ENCODE peak calls at places on chromosomes 13 and 19, in five cellular contexts. S is heart left ventricle, Q is left ventricle myocardium inferior, C is lung, T is body of pancreas. J is an unnamed sample. For H3K27me3, the result is how much of the 10 kb centered on the place peaks cover.

GRCh38 chr19:2721570-2722540 is 683 bp upstream of the DIRAS1 start:
- DNase-seq in S (peak), Q (no peak), C (no peak), T (no peak), J (no peak)

GRCh38 chr13:30179547-30180256 is 127.6 kb downstream of the KATNAL1 start:
- DNase-seq in S (no peak), Q (no peak), C (no peak), T (no peak), J (no peak)

GRCh38 chr19:8456064-8456463 is 11.3 kb downstream of the HNRNPM start:
- DNase-seq in S (no peak), Q (no peak), C (no peak), T (peak), J (no peak)

GRCh38 chr19:51071006-51071405 is 6.1 kb upstream of the KLK13 start:
- DNase-seq in S (no peak), Q (no peak), C (no peak), T (no peak), J (no peak)

GRCh38 chr19:5775668-5776309 is 8.8 kb downstream of the PRR22 start:
- DNase-seq in S (no peak), Q (no peak), C (no peak), T (peak), J (no peak)

GRCh38 chr19:38033658-38034150 is 126.7 kb downstream of the SIPA1L3 start:
- DNase-seq in S (no peak), Q (no peak), C (no peak), T (no peak), J (no peak)

GRCh38 chr19:36099166-36099785 is 11.7 kb upstream of the OVOL3 start:
- DNase-seq in S (no peak), Q (no peak), C (no peak), T (no peak), J (no peak)

GRCh38 chr19:38122402-38123093 is 101.5 kb downstream of the DPF1 start:
- DNase-seq in S (no peak), Q (no peak), C (no peak), T (peak), J (no peak)

GRCh38 chr13:113413178-113413897 is 40.0 kb downstream of the ADPRHL1 start:
- DNase-seq in S (peak), Q (no peak), C (no peak), T (no peak), J (no peak)

GRCh38 chr19:39823693-39824092 is 10.3 kb downstream of the DYRK1B start:
- DNase-seq in S (no peak), Q (no peak), C (no peak), T (no peak), J (no peak)

GRCh38 chr13:109156181-109156935 is 526.9 kb downstream of the MYO16 start:
- DNase-seq in S (peak), Q (peak), C (no peak), T (no peak), J (no peak)

GRCh38 chr19:19321143-19321577 is 531 bp downstream of the MAU2 start:
- DNase-seq in S (no peak), Q (no peak), C (no peak), T (no peak), J (no peak)

GRCh38 chr13:36224730-36225129 is 10.4 kb upstream of the SOHLH2 start:
- DNase-seq in S (no peak), Q (no peak), C (no peak), T (no peak), J (no peak)

GRCh38 chr13:28505543-28506135 is 10.7 kb upstream of the FLT1 start:
- DNase-seq in S (no peak), Q (no peak), C (no peak), T (no peak), J (no peak)

GRCh38 chr19:53192771-53193533 is at the start of gene ZNF665:
- DNase-seq in S (peak), Q (peak), C (peak), T (peak), J (peak)

GRCh38 chr13:66154981-66155380 is 1075.2 kb downstream of the PCDH9 start:
- DNase-seq in S (no peak), Q (no peak), C (no peak), T (no peak), J (no peak)

GRCh38 chr13:48000559-48001126 is 430 bp downstream of the SUCLA2 start:
- DNase-seq in S (peak), Q (no peak), C (peak), T (peak), J (no peak)

GRCh38 chr19:23318143-23318542 is 67.9 kb upstream of the ZNF724 start:
- DNase-seq in S (no peak), Q (no peak), C (no peak), T (no peak), J (no peak)

GRCh38 chr19:35714601-35715354 is 3.0 kb upstream of the KMT2B start:
- DNase-seq in S (no peak), Q (no peak), C (no peak), T (no peak), J (no peak)

GRCh38 chr13:24033527-24034302 is 126.8 kb upstream of the SPATA13 start:
- DNase-seq in S (no peak), Q (no peak), C (peak), T (peak), J (no peak)

DNA sequence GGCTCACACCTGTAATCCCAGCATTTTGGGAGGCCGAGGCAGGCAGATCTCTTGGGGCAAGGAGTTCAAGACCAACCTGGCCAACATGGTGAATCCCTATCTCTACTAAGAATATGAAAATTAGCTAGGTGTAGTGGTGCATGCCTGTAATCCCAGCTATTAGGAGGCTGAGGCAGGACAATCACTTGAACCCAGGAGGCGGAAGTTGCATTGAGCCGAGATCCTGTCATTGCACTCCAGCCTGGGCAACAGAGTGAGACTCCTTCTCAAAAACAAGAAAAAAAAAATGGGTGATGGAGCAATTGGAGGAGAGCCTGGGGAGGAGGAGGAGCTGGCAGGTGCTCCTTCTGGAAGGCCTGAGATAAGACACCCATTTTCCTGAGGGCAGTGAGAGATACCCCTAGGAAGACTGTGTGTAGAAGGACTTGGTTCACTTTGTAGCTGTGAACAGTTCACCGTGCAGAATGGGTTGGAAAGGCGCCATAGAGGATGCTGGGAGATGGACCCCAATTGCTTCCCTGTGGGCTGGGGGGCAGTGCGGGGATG is 8.7 kb upstream of the CARM1 start:
- DNase-seq in S (no peak), Q (no peak), C (no peak), T (no peak), J (no peak)
- H3K27me3 ChIP-seq in S (under half), Q (under half), C (under half), T (under half), J (under half)

DNA sequence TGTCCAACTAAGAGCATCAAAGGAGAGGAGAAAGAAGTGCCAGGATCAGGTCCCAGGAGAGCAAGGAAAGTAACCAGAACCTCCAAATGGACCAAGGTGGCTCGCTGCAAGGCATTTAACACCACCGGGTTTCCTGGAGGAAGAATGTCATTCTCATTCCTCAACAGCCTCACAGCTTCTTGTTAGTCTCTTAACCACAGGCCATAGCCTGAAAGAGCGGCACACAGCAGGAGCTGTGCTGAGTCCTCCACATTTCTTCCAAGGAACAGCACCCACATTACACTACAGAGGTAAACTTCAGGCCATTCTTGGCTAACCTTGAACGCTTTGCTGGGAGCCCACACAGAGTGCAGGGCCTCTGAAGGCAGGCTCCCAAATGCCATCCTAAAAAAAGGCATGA is 23.6 kb downstream of the DOCK9 start:
- DNase-seq in S (no peak), Q (no peak), C (no peak), T (no peak), J (no peak)
- H3K27me3 ChIP-seq in S (under half), Q (under half), C (under half), T (under half), J (under half)

DNA sequence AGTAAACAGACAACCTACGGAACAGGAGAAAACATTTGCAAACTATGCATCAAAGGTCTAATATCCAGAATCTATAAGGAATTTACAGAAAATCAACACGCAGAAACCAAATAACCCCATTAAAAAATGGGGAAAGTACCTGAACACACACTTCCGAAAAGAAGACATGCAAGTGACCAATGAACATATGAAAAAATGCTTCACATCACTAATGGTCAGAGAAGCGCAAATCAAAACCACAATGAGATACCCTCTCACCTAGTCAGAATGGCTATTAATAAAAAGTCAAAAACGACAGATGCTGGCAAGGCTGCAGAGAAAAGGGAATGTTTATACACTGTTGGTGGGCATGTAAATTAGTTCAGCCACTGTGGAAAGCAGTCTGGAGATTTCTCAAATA is 29.5 kb downstream of the SLC25A15 start:
- DNase-seq in S (no peak), Q (no peak), C (no peak), T (no peak), J (no peak)
- H3K27me3 ChIP-seq in S (under half), Q (under half), C (under half), T (under half), J (under half)

GRCh38 chr19:1496714-1497577 is 6.0 kb downstream of the REEP6 start:
- DNase-seq in S (no peak), Q (no peak), C (no peak), T (no peak), J (no peak)
- H3K27me3 ChIP-seq in S (under half), Q (under half), C (under half), T (under half), J (under half)

DNA sequence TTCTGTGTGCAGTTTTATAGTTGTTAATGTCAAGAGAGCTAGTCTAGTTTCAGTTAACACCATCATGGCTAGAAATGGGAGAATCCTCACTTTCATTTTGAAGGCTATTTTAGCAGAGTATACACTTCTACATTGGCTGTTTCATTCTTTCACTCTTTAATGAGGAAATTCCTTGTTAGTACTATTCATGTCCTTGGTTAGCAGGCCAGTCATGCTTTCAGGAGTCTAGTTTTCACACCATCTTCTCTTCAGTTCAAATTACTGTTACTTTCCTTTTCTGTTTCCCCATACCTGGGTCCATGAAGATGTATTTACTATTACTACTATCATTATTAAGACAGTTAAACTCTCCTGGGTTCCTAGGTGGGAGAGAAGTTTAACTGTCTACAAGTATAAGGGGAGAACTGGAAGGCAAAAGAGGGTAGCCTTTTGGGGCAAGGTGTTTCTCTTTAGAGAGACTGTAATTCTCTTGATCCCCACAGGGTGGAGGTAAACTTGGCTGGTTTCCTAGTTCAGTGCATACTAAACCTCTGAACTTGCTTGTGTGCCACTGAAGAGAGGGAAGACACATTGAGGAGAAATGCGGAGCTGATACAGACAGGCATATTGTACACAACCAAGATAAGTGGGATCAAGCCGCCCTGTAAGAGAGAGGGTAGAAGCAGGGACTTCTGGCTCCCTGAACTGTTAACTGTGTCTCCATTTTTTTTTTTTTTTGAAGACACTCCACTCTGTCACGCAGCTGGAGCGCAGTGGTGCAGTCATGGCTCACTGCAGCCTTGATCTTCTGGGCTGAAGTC is 41.3 kb upstream of the IGFL4 start:
- DNase-seq in S (no peak), Q (no peak), C (peak), T (peak), J (no peak)
- H3K27me3 ChIP-seq in S (under half), Q (half or more), C (under half), T (under half), J (under half)

DNA sequence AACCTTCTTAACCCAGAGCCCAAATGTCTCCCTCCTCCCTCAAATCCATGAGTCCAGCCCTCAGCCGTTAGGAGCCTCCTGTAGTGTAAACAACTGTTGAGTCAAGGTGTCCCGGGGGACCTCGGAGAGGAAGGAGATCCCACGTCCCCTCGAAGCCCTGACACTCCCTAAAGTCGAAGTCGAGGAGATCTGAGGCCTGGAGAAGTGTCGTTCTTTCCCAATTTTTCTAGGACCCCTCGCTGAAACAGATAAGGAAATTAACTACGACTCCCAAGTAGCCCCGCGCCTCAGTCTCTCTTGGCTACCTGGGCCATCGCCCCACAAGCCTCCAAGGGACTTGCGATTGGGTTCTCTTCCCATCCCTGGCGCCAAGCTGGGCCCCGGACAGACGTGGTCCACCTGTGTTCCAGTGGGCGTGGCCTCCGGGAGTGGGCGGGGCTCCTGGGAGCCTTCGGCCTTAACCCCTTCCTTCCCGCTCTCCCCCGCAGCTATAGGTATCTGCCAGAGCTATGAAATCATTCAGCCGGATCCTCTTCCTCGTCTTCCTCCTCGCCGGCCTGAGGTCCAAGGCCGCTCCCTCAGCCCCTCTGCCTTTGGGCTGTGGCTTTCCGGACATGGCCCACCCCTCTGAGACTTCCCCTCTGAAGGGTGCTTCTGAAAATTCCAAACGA is 869 bp downstream of the GFY start:
- DNase-seq in S (no peak), Q (no peak), C (no peak), T (no peak), J (no peak)
- H3K27me3 ChIP-seq in S (half or more), Q (half or more), C (under half), T (under half), J (under half)

GRCh38 chr13:111387945-111388600 is 67.6 kb downstream of the TEX29 start:
- DNase-seq in S (no peak), Q (no peak), C (no peak), T (no peak), J (no peak)
- H3K27me3 ChIP-seq in S (under half), Q (half or more), C (under half), T (under half), J (under half)

J was measured in ovary.